ENCODE peak calls at places on chromosomes 5 and 9, in five cellular contexts. J is BJ, N is colonic mucosa, R is HCT116, G is brain microvascular endothelial cell. H is an unnamed sample.

GRCh38 chr9:84697494-84698114 is 28.1 kb downstream of the NTRK2 start:
- DNase-seq in R (peak), G (peak), N (peak), J (no peak), H (peak)

GRCh38 chr5:110738503-110738811 is 350 bp upstream of the SLC25A46 start:
- DNase-seq in R (no peak), J (no peak), G (no peak), N (no peak), H (no peak)

GRCh38 chr9:95341262-95342011 is 23.9 kb upstream of the FANCC start:
- DNase-seq in G (no peak), R (no peak), J (no peak), N (no peak), H (no peak)

GRCh38 chr9:114025760-114026159 is 52.3 kb downstream of the AMBP start:
- DNase-seq in G (no peak), N (no peak), J (no peak), R (no peak), H (no peak)

GRCh38 chr5:129387944-129388343 is 72.2 kb upstream of the ADAMTS19 start:
- DNase-seq in J (no peak), R (no peak), G (no peak), N (no peak), H (no peak)

GRCh38 chr5:173888473-173889135 is 455 bp downstream of the CPEB4 start:
- DNase-seq in J (no peak), G (no peak), R (no peak), N (peak), H (no peak)

GRCh38 chr5:38807570-38808461 is 38.0 kb upstream of the OSMR start:
- DNase-seq in G (peak), N (no peak), J (peak), R (no peak), H (no peak)

GRCh38 chr5:176178789-176179188 is 59.4 kb upstream of the SIMC1 start:
- DNase-seq in G (no peak), N (no peak), J (no peak), R (no peak), H (no peak)

GRCh38 chr5:9156282-9156681 is 389.6 kb downstream of the SEMA5A start:
- DNase-seq in N (no peak), J (no peak), R (no peak), G (peak), H (peak)

GRCh38 chr5:43037929-43038510 is 2.1 kb downstream of the ANXA2R start:
- DNase-seq in J (no peak), R (no peak), G (peak), N (peak), H (no peak)

GRCh38 chr5:108642170-108642906 is 105.4 kb upstream of the FER start:
- DNase-seq in G (peak), R (peak), N (peak), J (no peak), H (peak)

GRCh38 chr5:98110270-98110669 is 663.2 kb upstream of the RGMB start:
- DNase-seq in R (no peak), N (no peak), J (peak), G (peak), H (peak)

GRCh38 chr9:83197611-83198010 is 134.7 kb upstream of the RASEF start:
- DNase-seq in N (no peak), J (no peak), R (no peak), G (no peak), H (no peak)

GRCh38 chr5:157356576-157356975 is 90.7 kb downstream of the CYFIP2 start:
- DNase-seq in N (no peak), R (no peak), G (no peak), J (no peak), H (no peak)

GRCh38 chr9:97985058-97985861 is 2.1 kb downstream of the ANP32B start:
- DNase-seq in G (no peak), R (no peak), J (no peak), N (peak), H (no peak)

GRCh38 chr9:6584881-6585597 is 60.5 kb downstream of the GLDC start:
- DNase-seq in J (no peak), G (no peak), R (peak), N (no peak), H (no peak)
- TF ChIP-seq CTCF in J (peak), G (peak), R (peak), N (peak), H (peak)

GRCh38 chr9:137048655-137049543 is 2.9 kb upstream of the NPDC1 start:
- DNase-seq in J (no peak), R (no peak), N (no peak), G (no peak), H (no peak)

GRCh38 chr9:137051145-137051724 is 2.6 kb downstream of the ENTPD2 start:
- DNase-seq in J (no peak), N (no peak), G (no peak), R (no peak), H (no peak)

GRCh38 chr9:137050570-137050969 is 3.3 kb downstream of the ENTPD2 start:
- DNase-seq in R (no peak), J (no peak), G (no peak), N (no peak), H (no peak)

GRCh38 chr9:137052293-137052692 is 1.6 kb downstream of the ENTPD2 start:
- DNase-seq in J (no peak), G (no peak), R (no peak), N (no peak), H (no peak)

DNA sequence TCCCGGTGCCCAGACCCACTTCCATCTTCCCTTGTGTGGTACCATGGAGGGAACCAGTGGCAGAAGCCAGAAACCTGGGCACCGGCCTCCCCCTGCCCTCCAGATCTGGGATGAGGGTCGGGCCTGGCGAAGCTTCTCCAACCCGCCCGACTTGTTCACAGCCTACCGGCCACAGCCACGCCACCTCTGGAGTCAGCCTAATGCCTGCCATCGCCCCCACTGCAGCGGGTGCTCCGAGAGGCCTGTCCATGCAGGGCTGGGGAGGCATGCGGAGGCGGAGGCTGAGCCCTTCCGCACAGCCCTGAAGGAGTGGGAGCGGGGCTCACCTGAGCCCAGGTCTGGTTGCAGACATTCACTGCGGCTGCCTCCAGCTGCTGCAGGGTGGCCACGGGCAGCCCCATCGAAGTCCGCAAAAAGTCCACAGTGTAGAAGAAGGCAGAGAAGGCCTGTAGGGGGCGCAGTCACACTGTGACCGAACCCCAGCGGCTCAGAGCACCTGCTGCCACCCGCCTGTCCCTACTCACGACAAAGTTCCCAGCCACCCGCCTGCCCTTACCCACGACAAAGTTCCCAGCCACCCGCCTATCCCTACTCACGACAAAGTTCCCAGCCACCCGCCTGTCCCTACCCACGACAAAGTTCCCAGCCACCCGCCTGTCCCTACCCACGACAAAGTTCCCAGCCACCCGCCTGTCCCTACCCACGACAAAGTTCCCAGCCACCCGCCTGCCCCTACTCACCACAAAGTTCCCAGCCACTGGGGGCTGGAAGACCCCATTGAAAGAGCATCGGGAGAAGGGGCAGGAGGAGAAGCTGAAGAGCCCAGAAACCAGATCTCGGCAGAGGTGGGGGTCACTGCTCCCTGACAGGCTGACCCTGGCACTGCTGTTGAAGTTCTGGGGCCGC is 3.8 kb upstream of the NPDC1 start:
- DNase-seq in N (peak), R (no peak), G (no peak), J (no peak), H (no peak)
- TF ChIP-seq CTCF in N (peak), R (peak), G (peak), J (peak), H (peak)

DNA sequence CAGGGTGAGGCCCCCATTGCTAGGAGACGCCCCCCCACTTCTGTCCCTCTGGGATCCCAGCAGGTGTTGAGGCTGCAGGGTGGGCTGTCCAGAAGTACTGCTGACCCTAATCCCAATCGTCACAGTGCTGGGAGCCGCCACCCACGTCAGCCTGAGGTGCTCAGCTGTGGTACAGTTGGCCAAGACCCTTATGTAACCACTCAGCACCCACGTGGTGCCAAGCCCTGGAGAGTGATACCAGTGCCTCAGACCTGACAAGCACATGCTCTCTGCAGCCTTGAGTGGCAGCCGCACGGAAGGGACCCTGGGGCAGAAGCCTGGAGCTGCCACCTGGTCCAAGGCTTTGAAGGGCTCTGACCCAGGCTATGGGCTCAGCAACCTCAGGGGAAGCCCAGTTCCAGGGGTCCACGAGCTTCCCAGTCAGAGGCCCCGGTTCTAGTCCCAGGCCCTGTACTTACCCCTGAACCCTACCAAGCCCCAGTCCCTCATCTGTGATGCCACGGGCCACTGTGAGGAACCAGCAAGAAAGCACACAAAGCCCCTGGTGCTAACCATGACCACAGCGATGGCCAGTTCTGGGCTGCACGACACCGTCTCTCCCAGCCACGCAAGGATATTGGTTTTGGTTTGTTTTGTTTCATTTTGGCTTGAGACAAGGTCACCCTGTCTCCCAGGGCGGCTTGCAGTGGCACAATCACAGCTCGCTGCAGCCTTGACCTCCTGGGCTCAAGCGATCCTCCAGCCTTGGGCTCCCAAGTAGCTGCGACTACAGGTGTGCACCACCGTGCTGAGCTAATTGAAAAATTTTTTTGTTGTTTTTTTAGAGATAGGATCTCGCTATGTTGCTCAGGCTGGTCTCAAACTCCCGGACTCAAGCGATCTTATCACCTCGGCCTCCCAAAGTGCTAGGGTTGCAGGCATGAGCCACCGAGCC is 50.7 kb downstream of the DBH start:
- DNase-seq in R (no peak), J (no peak), N (no peak), G (no peak), H (no peak)
- TF ChIP-seq CTCF in R (no peak), J (no peak), N (no peak), G (no peak), H (no peak)

DNA sequence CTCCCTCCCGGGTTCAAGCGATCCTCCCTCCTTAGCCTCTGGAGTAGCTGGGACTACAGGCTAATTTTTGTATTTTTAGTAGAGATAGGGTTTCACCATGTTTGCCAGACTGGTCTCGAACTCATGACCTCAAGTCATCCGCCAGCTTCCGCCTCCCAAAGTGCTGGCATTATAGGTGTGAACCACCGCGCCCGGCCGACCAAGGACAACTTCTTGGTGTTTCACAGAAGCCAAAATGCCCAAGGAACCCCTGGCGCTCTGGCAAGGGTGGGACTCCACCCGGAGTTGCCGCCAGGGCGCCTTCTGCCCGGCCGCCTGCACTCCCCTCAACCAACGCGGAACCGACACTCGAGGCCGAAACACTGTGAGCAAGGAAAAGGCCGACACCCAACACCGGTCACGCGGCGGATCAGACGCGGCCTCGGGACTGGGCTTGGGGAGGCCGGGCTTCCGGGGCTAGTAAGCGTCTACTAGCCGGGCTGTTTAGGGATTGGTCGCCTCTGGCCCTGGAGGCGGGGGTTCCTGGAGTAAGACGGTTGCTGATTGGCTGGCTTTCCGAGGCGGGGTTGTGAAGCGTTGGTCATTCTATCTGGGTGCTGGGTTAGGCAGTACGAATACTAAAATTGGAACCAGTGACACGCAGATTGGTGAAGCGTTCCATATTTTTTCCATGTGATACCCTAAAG is 7.7 kb upstream of the CFAP157 start:
- DNase-seq in R (peak), N (peak), J (peak), G (peak), H (peak)
- TF ChIP-seq CTCF in R (no peak), N (no peak), J (peak), G (peak), H (no peak)

DNA sequence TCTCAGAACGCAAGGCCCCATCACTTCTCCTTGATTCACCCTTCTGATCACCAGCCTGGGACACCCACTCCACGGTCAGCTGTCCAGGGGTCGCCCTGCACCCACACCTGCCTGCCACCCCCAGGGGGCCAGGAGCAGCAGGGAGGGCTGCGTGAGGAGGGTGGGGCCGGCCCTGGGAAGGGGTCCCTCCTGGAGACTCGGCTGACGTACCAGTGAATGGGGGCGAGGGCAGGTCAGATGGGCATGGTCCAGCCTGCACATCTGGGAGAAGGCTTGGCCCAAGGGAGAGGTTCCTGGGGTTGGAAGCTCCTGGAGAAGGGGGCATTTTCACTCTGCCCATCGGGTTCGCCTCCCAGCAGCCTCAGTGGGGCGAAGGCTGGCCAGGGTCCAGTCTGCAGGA is 21.8 kb upstream of the SARDH start:
- DNase-seq in N (no peak), J (no peak), R (no peak), G (no peak), H (no peak)
- TF ChIP-seq CTCF in N (no peak), J (no peak), R (no peak), G (no peak), H (no peak)

H was measured in AG09319.